ENCODE peak calls at places on chromosomes 16 and 17, in ten cellular contexts. Z is NCI-H146; O is prostate gland; B is hypothalamus; C is NCI-H1417; W is RWPE1; A is OCI-M1; P is activated naive CD4-positive, alpha-beta T cell treated with Interleukin-2 at 50 U/mL for 16 hours; L is stimulated activated CD8-positive, alpha-beta memory T cell treated with anti-CD3 and anti-CD28 coated beads, Interleukin-4, amount 100 ng/mL, for 48 hours; T is nucleus accumbens. M is an unnamed sample.

GRCh38 chr16:24851700-24852099 is 5.9 kb downstream of the SLC5A11 start:
- DNase-seq in L (peak; percentile 52), T (no peak), O (no peak), Z (no peak), A (no peak), B (no peak), C (no peak), P (peak; percentile 23), W (no peak), M (no peak)

GRCh38 chr17:20120835-20121234 is 111.7 kb downstream of the SPECC1 start:
- DNase-seq in T (no peak), B (no peak), Z (no peak), C (no peak), L (no peak), O (no peak), W (no peak), P (no peak), A (no peak), M (no peak)

GRCh38 chr16:1159973-1160772 is 7.3 kb downstream of the CACNA1H start:
- DNase-seq in O (peak; percentile 81), C (no peak), L (no peak), P (no peak), A (no peak), Z (no peak), W (no peak), B (no peak), T (peak; percentile 47), M (no peak)

GRCh38 chr17:48751172-48751571 is 22.6 kb upstream of the HOXB13 start:
- DNase-seq in W (no peak), L (no peak), O (no peak), C (peak; percentile 2), A (no peak), P (no peak), Z (no peak), B (no peak), T (no peak), M (no peak)

GRCh38 chr17:62824290-62825135 is 16.4 kb upstream of the MARCHF10 start:
- DNase-seq in A (no peak), T (no peak), O (no peak), W (peak; percentile 94), Z (no peak), P (no peak), B (no peak), C (no peak), L (no peak), M (peak; percentile 21)

GRCh38 chr16:15639061-15639568 is 3.8 kb downstream of the MARF1 start:
- DNase-seq in Z (no peak), C (no peak), L (no peak), W (no peak), B (no peak), T (no peak), P (peak; percentile 15), O (no peak), A (no peak), M (no peak)

GRCh38 chr16:12336158-12336557 is 359.6 kb downstream of the SNX29 start:
- DNase-seq in T (no peak), O (peak; percentile 20), A (no peak), P (no peak), L (no peak), W (no peak), B (no peak), C (no peak), Z (no peak), M (no peak)

GRCh38 chr17:14547016-14547415 is 246.1 kb downstream of the HS3ST3B1 start:
- DNase-seq in T (no peak), C (no peak), P (no peak), O (no peak), A (no peak), B (no peak), L (no peak), Z (no peak), W (no peak), M (no peak)

GRCh38 chr16:85632709-85633437 is 19.8 kb downstream of the GSE1 start:
- DNase-seq in T (no peak), P (no peak), L (no peak), A (no peak), W (no peak), C (no peak), Z (no peak), O (no peak), B (no peak), M (no peak)

M was measured in KBM-7.